ENCODE peak calls at places on chromosomes 4 and X, in seven cellular contexts. T is fibroblast of pulmonary artery; K is stimulated activated naive CD4-positive, alpha-beta T cell treated with Interleukin-2 at 50 U/mL for 16 hours; Q is MV-4-11; B is GM12891; U is neural crest cell; N is cardiac fibroblast. W is an unnamed sample.

GRCh38 chr4:89704651-89705395 is 132.1 kb downstream of the SNCA start:
- DNase-seq in Q (no peak), T (no peak), K (no peak), N (no peak), B (no peak), U (no peak), W (no peak)

GRCh38 chr4:95644417-95644816 is 95.6 kb upstream of the UNC5C start:
- DNase-seq in U (no peak), K (no peak), Q (no peak), N (no peak), T (no peak), B (no peak), W (no peak)

GRCh38 chr4:81565137-81565870 is 93.6 kb upstream of the RASGEF1B start:
- DNase-seq in N (peak; percentile 47), B (no peak), K (no peak), U (peak; percentile 20), T (peak; percentile 59), Q (no peak), W (peak; percentile 69)

GRCh38 chrX:23554304-23554703 is 113.0 kb upstream of the PRDX4 start:
- DNase-seq in B (no peak), N (peak; percentile 69), Q (peak; percentile 2), U (no peak), T (peak; percentile 64), K (no peak), W (no peak)

GRCh38 chrX:17488036-17488435 is 113.0 kb downstream of the NHS start:
- DNase-seq in U (no peak), T (peak; percentile 63), B (no peak), K (no peak), N (peak; percentile 36), Q (no peak), W (no peak)

GRCh38 chr4:7387925-7388324 is 46.8 kb downstream of the PSAPL1 start:
- DNase-seq in N (no peak), Q (no peak), U (no peak), B (no peak), K (no peak), T (no peak), W (no peak)

GRCh38 chrX:31934842-31935241 is 863.0 kb upstream of the FTHL17 start:
- DNase-seq in B (no peak), Q (no peak), T (no peak), N (no peak), U (no peak), K (no peak), W (no peak)

GRCh38 chrX:70921709-70922352 is 9.1 kb downstream of the SLC7A3 start:
- DNase-seq in K (no peak), N (no peak), Q (no peak), T (no peak), U (no peak), B (no peak), W (no peak)

GRCh38 chr4:151347891-151348290 is 22.5 kb upstream of the SH3D19 start:
- DNase-seq in U (no peak), N (no peak), K (no peak), B (no peak), Q (no peak), T (no peak), W (no peak)

GRCh38 chr4:21879187-21879586 is 69.4 kb downstream of the KCNIP4 start:
- DNase-seq in T (peak; percentile 20), U (no peak), Q (no peak), K (no peak), N (peak; percentile 67), B (no peak), W (no peak)

GRCh38 chrX:71579990-71580380 is 1.7 kb downstream of the GCNA start:
- DNase-seq in N (no peak), Q (no peak), T (no peak), K (no peak), B (no peak), U (no peak), W (no peak)

GRCh38 chr4:149980941-149981340 is 97.3 kb upstream of the DCLK2 start:
- DNase-seq in N (peak; percentile 74), B (no peak), K (peak; percentile 23), U (peak; percentile 62), Q (peak; percentile 41), T (peak; percentile 75), W (peak; percentile 70)

GRCh38 chr4:39446842-39447573 is 11.7 kb downstream of the RPL9 start:
- DNase-seq in N (peak; percentile 75), T (peak; percentile 74), B (peak; percentile 56), U (no peak), K (peak; percentile 14), Q (no peak), W (peak; percentile 65)

GRCh38 chr4:151664289-151664688 is 96.5 kb downstream of the GATB start:
- DNase-seq in Q (no peak), B (no peak), N (no peak), T (no peak), U (no peak), K (no peak), W (no peak)

GRCh38 chr4:101355767-101356702 is 8.7 kb upstream of the PPP3CA start:
- DNase-seq in Q (peak; percentile 41), B (no peak), T (peak; percentile 89), K (no peak), N (peak; percentile 92), U (no peak), W (no peak)

GRCh38 chrX:119667111-119667928 is 25.6 kb downstream of the SEPTIN6 start:
- DNase-seq in N (peak; percentile 8), B (no peak), T (peak; percentile 50), U (no peak), K (no peak), Q (no peak), W (no peak)

GRCh38 chr4:168221298-168221697 is 97.3 kb downstream of the DDX60 start:
- DNase-seq in K (no peak), U (no peak), B (no peak), Q (no peak), N (peak; percentile 90), T (peak; percentile 88), W (no peak)

GRCh38 chrX:154602226-154602625 is 16.9 kb downstream of the CTAG1B start:
- DNase-seq in B (no peak), Q (no peak), N (no peak), T (no peak), K (no peak), U (no peak), W (no peak)

GRCh38 chr4:52883707-52884669 is 21.9 kb downstream of the RASL11B start:
- DNase-seq in N (no peak), Q (no peak), B (no peak), T (no peak), K (no peak), U (no peak), W (no peak)

GRCh38 chr4:184401397-184402171 is 72.8 kb downstream of the IRF2 start:
- DNase-seq in K (no peak), Q (no peak), T (no peak), B (no peak), U (peak; percentile 5), N (no peak), W (no peak)

GRCh38 chrX:118847676-118848075 is 24.1 kb downstream of the ZCCHC12 start:
- DNase-seq in U (no peak), Q (peak; percentile 44), B (no peak), N (peak; percentile 58), K (no peak), T (peak; percentile 68), W (no peak)

GRCh38 chr4:116561717-116562116 is 523.7 kb downstream of the TRAM1L1 start:
- DNase-seq in B (no peak), K (no peak), T (no peak), N (no peak), Q (no peak), U (no peak), W (no peak)

GRCh38 chr4:158775091-158775651 is 6.3 kb downstream of the FNIP2 start:
- DNase-seq in Q (no peak), K (no peak), U (no peak), T (peak; percentile 79), B (no peak), N (peak; percentile 78), W (no peak)

GRCh38 chr4:8594097-8595038 is 1.8 kb downstream of the CPZ start:
- DNase-seq in Q (peak; percentile 33), U (peak; percentile 65), T (peak; percentile 80), K (no peak), N (peak; percentile 84), B (peak; percentile 80), W (peak; percentile 62)

GRCh38 chr4:108607426-108607825 is 12.9 kb upstream of the RPL34 start:
- DNase-seq in B (no peak), N (no peak), K (no peak), Q (no peak), U (no peak), T (no peak), W (no peak)

GRCh38 chr4:182913036-182913435 is 4.2 kb downstream of the DCTD start:
- DNase-seq in T (no peak), N (no peak), B (no peak), K (no peak), Q (no peak), U (no peak), W (no peak)

GRCh38 chrX:83829874-83830273 is 31.1 kb upstream of the CYLC1 start:
- DNase-seq in K (no peak), N (no peak), Q (peak; percentile 64), U (no peak), B (no peak), T (no peak), W (no peak)

GRCh38 chr4:189940178-189941004 is at the start of gene FRG1:
- DNase-seq in N (peak; percentile 95), U (peak; percentile 94), B (peak; percentile 75), T (peak; percentile 96), Q (no peak), K (no peak), W (peak; percentile 97)

GRCh38 chrX:16853537-16853936 is 16.6 kb downstream of the RBBP7 start:
- DNase-seq in K (no peak), T (no peak), Q (no peak), N (no peak), B (no peak), U (no peak), W (no peak)

GRCh38 chr4:146522862-146523205 is 1.1 kb upstream of the SLC10A7 start:
- DNase-seq in T (peak; percentile 13), N (peak; percentile 22), U (no peak), B (peak; percentile 16), K (no peak), Q (peak; percentile 38), W (no peak)

GRCh38 chr4:154660052-154660451 is 47.6 kb upstream of the FGG start:
- DNase-seq in B (no peak), K (no peak), Q (no peak), U (no peak), T (peak; percentile 24), N (peak; percentile 1), W (no peak)

GRCh38 chrX:50448565-50448964 is 22.1 kb downstream of the DGKK start:
- DNase-seq in N (peak; percentile 4), K (no peak), B (no peak), T (no peak), U (no peak), Q (peak; percentile 3), W (no peak)